ENCODE peak calls at places on chromosome 2, in nine cellular contexts. J, U, S, E, F, L, X, V and N are unnamed samples.

GRCh38 chr2:177501186-177501585 is 108.6 kb downstream of the AGPS start:
- DNase-seq in F (no peak), S (no peak), E (no peak), J (no peak), X (no peak), U (no peak), V (no peak), L (no peak), N (peak)

GRCh38 chr2:12397861-12398260 is 318.9 kb upstream of the TRIB2 start:
- DNase-seq in X (no peak), F (no peak), U (peak), E (no peak), S (no peak), V (no peak), L (no peak), J (no peak), N (no peak)

GRCh38 chr2:239506961-239507360 is 106.1 kb upstream of the HDAC4 start:
- DNase-seq in U (no peak), V (no peak), F (no peak), X (no peak), J (no peak), S (no peak), E (no peak), L (no peak), N (no peak)

GRCh38 chr2:78261454-78261853 is 739.3 kb upstream of the LRRTM4 start:
- DNase-seq in E (no peak), F (no peak), L (no peak), S (no peak), X (no peak), J (no peak), V (no peak), U (no peak), N (no peak)

GRCh38 chr2:222827417-222827816 is 33.4 kb upstream of the ACSL3 start:
- DNase-seq in S (no peak), X (no peak), U (no peak), J (no peak), F (no peak), V (no peak), E (no peak), L (peak), N (peak)

GRCh38 chr2:197891897-197892442 is 87.6 kb downstream of the PLCL1 start:
- DNase-seq in X (no peak), S (no peak), L (no peak), E (no peak), U (no peak), V (no peak), F (no peak), J (no peak), N (no peak)

GRCh38 chr2:119109823-119110222 is 48.7 kb downstream of the C1QL2 start:
- DNase-seq in F (no peak), X (no peak), S (no peak), E (no peak), V (no peak), L (no peak), J (no peak), U (peak), N (peak)

GRCh38 chr2:29186812-29187211 is 71.6 kb downstream of the CLIP4 start:
- DNase-seq in J (no peak), X (no peak), S (no peak), L (no peak), U (no peak), E (no peak), F (no peak), V (no peak), N (no peak)

GRCh38 chr2:75342504-75343175 is 143.3 kb upstream of the TACR1 start:
- DNase-seq in V (no peak), J (no peak), E (no peak), F (no peak), U (no peak), L (no peak), X (no peak), S (no peak), N (no peak)

GRCh38 chr2:26691881-26692813 is at the start of gene KCNK3:
- DNase-seq in X (peak), S (no peak), V (peak), U (no peak), E (no peak), F (peak), L (no peak), J (no peak), N (peak)

GRCh38 chr2:155157065-155157464 is 458.6 kb downstream of the KCNJ3 start:
- DNase-seq in V (no peak), L (no peak), F (peak), U (no peak), E (no peak), S (no peak), X (no peak), J (no peak), N (no peak)

GRCh38 chr2:98932164-98932563 is 3.9 kb downstream of the CRACDL start:
- DNase-seq in S (no peak), U (no peak), F (no peak), E (no peak), V (no peak), L (no peak), J (no peak), X (no peak), N (no peak)

GRCh38 chr2:55151721-55152433 is 80.2 kb downstream of the CLHC1 start:
- DNase-seq in L (no peak), V (no peak), F (no peak), S (no peak), X (no peak), U (no peak), J (no peak), E (no peak), N (no peak)

GRCh38 chr2:10124538-10125045 is 2.1 kb downstream of the RRM2 start:
- DNase-seq in U (no peak), E (peak), F (peak), J (peak), X (no peak), L (peak), S (peak), V (peak), N (no peak)

GRCh38 chr2:205758051-205758450 is 75.8 kb downstream of the NRP2 start:
- DNase-seq in U (no peak), J (no peak), X (no peak), S (no peak), E (no peak), F (peak), V (no peak), L (no peak), N (no peak)

GRCh38 chr2:116094196-116094595 is 1651.8 kb downstream of the DPP10 start:
- DNase-seq in E (no peak), F (no peak), S (no peak), L (peak), V (no peak), X (no peak), U (no peak), J (no peak), N (no peak)

GRCh38 chr2:8653485-8653884 is 28.4 kb upstream of the ID2 start:
- DNase-seq in X (no peak), F (no peak), V (no peak), L (no peak), J (peak), S (no peak), U (no peak), E (peak), N (no peak)

GRCh38 chr2:144548532-144549191 is 28.7 kb upstream of the ZEB2 start:
- DNase-seq in S (no peak), V (no peak), U (no peak), E (no peak), X (no peak), F (no peak), L (no peak), J (no peak), N (no peak)

GRCh38 chr2:37588316-37588777 is 83.1 kb downstream of the CDC42EP3 start:
- DNase-seq in V (no peak), J (no peak), S (no peak), U (peak), L (peak), E (no peak), F (no peak), X (no peak), N (no peak)

GRCh38 chr2:127425540-127426490 is 7.6 kb downstream of the PROC start:
- DNase-seq in U (no peak), V (no peak), F (no peak), L (no peak), E (no peak), S (no peak), X (no peak), J (no peak), N (no peak)

GRCh38 chr2:85501244-85501643 is 37.7 kb upstream of the MAT2A start:
- DNase-seq in U (no peak), L (peak), J (peak), E (no peak), X (no peak), S (no peak), V (peak), F (peak), N (no peak)

GRCh38 chr2:74379851-74380789 is at the start of gene DCTN1:
- DNase-seq in X (peak), F (peak), J (peak), E (no peak), V (no peak), S (no peak), L (peak), U (no peak), N (peak)

GRCh38 chr2:55175254-55176093 is 56.6 kb downstream of the CLHC1 start:
- DNase-seq in U (no peak), F (peak), E (no peak), J (peak), L (peak), V (no peak), X (no peak), S (no peak), N (peak)

GRCh38 chr2:187057466-187057865 is 208.5 kb upstream of the ZSWIM2 start:
- DNase-seq in U (no peak), S (no peak), X (no peak), J (no peak), F (no peak), L (no peak), V (no peak), E (no peak), N (no peak)

GRCh38 chr2:119387381-119388129 is 20.8 kb downstream of the DBI start:
- DNase-seq in X (no peak), S (peak), L (peak), J (peak), U (peak), F (peak), E (no peak), V (peak), N (no peak)

GRCh38 chr2:174711206-174711605 is 53.1 kb downstream of the CHRNA1 start:
- DNase-seq in J (no peak), S (no peak), U (no peak), V (no peak), X (no peak), L (no peak), E (no peak), F (peak), N (no peak)

GRCh38 chr2:212770240-212770639 is 231.6 kb upstream of the ERBB4 start:
- DNase-seq in E (no peak), U (no peak), L (no peak), X (no peak), S (no peak), F (no peak), V (no peak), J (no peak), N (no peak)

GRCh38 chr2:231764752-231765151 is 16.3 kb downstream of the PDE6D start:
- DNase-seq in U (no peak), L (no peak), V (no peak), X (no peak), F (no peak), S (no peak), J (no peak), E (no peak), N (no peak)

GRCh38 chr2:133765693-133766092 is 197.4 kb upstream of the NCKAP5 start:
- DNase-seq in X (no peak), J (peak), S (peak), U (no peak), F (no peak), E (no peak), L (no peak), V (no peak), N (no peak)

GRCh38 chr2:238999290-238999741 is 151.4 kb downstream of the TWIST2 start:
- DNase-seq in U (no peak), L (no peak), X (no peak), J (peak), F (no peak), S (no peak), V (peak), E (peak), N (no peak)

GRCh38 chr2:176552456-176553135 is 283.4 kb downstream of the MTX2 start:
- DNase-seq in L (no peak), F (peak), J (no peak), X (no peak), U (peak), E (no peak), S (no peak), V (no peak), N (no peak)

GRCh38 chr2:20433946-20434553 is 12.8 kb upstream of the RHOB start:
- DNase-seq in J (no peak), V (peak), L (no peak), F (no peak), E (no peak), X (no peak), S (no peak), U (no peak), N (no peak)